ENCODE peak calls at places on chromosomes 7 and 10, in eight cellular contexts. L is ascending aorta; K is CD8-positive, alpha-beta T cell; U is bronchial epithelial cell; T is upper lobe of right lung; F is breast epithelium; R is transverse colon; M is colonic mucosa. Y is an unnamed sample.

GRCh38 chr10:31083765-31084184 is 52.1 kb upstream of the ZNF438 start:
- DNase-seq in M (peak; percentile 50), K (peak; percentile 27), T (no peak), L (no peak), R (peak; percentile 32), U (peak; percentile 67), F (no peak), Y (no peak)

GRCh38 chr10:94206176-94206575 is 156.6 kb downstream of the NOC3L start:
- DNase-seq in R (no peak), K (no peak), M (no peak), U (no peak), L (no peak), T (no peak), F (no peak), Y (no peak)

GRCh38 chr10:3292601-3293000 is 120.0 kb upstream of the PITRM1 start:
- DNase-seq in K (no peak), L (no peak), T (no peak), U (no peak), F (no peak), M (no peak), R (peak; percentile 22), Y (peak; percentile 63)

GRCh38 chr7:97001656-97002554 is 3.4 kb upstream of the DLX6 start:
- DNase-seq in F (no peak), K (no peak), L (no peak), U (no peak), T (no peak), R (no peak), M (no peak), Y (no peak)

GRCh38 chr10:71255817-71256660 is 43.7 kb downstream of the UNC5B start:
- DNase-seq in U (peak; percentile 72), M (peak; percentile 92), L (no peak), K (no peak), F (no peak), T (no peak), R (peak; percentile 92), Y (peak; percentile 77)

GRCh38 chr7:32658034-32658944 is 163.0 kb downstream of the AVL9 start:
- DNase-seq in K (no peak), R (peak; percentile 33), L (no peak), F (no peak), T (no peak), M (peak; percentile 38), U (peak; percentile 77), Y (no peak)

GRCh38 chr7:31890198-31890597 is 180.0 kb downstream of the PDE1C start:
- DNase-seq in U (peak; percentile 77), T (no peak), K (no peak), L (no peak), M (no peak), R (peak; percentile 12), F (peak; percentile 27), Y (no peak)

GRCh38 chr10:88117227-88117626 is 253.8 kb downstream of the PTEN start:
- DNase-seq in R (no peak), K (no peak), U (no peak), F (no peak), T (no peak), L (no peak), M (no peak), Y (no peak)

GRCh38 chr7:148385009-148385682 is 205.4 kb upstream of the C7orf33 start:
- DNase-seq in T (no peak), F (no peak), R (no peak), M (no peak), U (peak; percentile 29), L (no peak), K (no peak), Y (no peak)

GRCh38 chr10:70729763-70730357 is 55.3 kb downstream of the TBATA start:
- DNase-seq in U (no peak), T (no peak), F (no peak), M (peak; percentile 42), L (no peak), K (no peak), R (peak; percentile 14), Y (no peak)

GRCh38 chr7:51280156-51280555 is 36.5 kb downstream of the COBL start:
- DNase-seq in L (no peak), U (no peak), F (no peak), K (no peak), M (no peak), T (peak; percentile 16), R (no peak), Y (no peak)

GRCh38 chr10:5575482-5576153 is 50.9 kb downstream of the CALML3 start:
- DNase-seq in F (no peak), T (peak; percentile 51), U (no peak), M (no peak), L (no peak), R (no peak), K (no peak), Y (no peak)

GRCh38 chr7:135260930-135261721 is 27.5 kb downstream of the STRA8 start:
- DNase-seq in L (no peak), M (no peak), T (no peak), F (peak; percentile 31), R (no peak), K (no peak), U (no peak), Y (no peak)

GRCh38 chr7:129438839-129439640 is 4.8 kb downstream of the STRIP2 start:
- DNase-seq in L (no peak), R (no peak), M (no peak), F (no peak), K (no peak), T (no peak), U (peak; percentile 98), Y (no peak)

GRCh38 chr10:74681917-74682627 is 144.3 kb upstream of the KAT6B start:
- DNase-seq in R (no peak), L (no peak), U (no peak), K (no peak), F (no peak), T (no peak), M (no peak), Y (no peak)

GRCh38 chr10:126903646-126904360 is 1.4 kb upstream of the DOCK1 start:
- DNase-seq in T (no peak), K (no peak), F (no peak), L (no peak), M (no peak), R (no peak), U (no peak), Y (no peak)

GRCh38 chr10:119302591-119303253 is 95.4 kb downstream of the GRK5 start:
- DNase-seq in F (no peak), L (no peak), T (no peak), K (no peak), U (no peak), M (no peak), R (no peak), Y (no peak)

GRCh38 chr10:8852546-8852945 is 798.1 kb downstream of the GATA3 start:
- DNase-seq in F (no peak), L (no peak), K (no peak), M (no peak), T (no peak), R (no peak), U (no peak), Y (no peak)

GRCh38 chr7:29285451-29285807 is 90.9 kb downstream of the CHN2 start:
- DNase-seq in K (peak; percentile 31), L (no peak), R (no peak), M (no peak), T (no peak), U (peak; percentile 97), F (no peak), Y (no peak)

GRCh38 chr7:157751951-157752673 is 415.3 kb downstream of the DNAJB6 start:
- DNase-seq in L (no peak), F (no peak), U (no peak), T (no peak), R (no peak), M (no peak), K (no peak), Y (no peak)

GRCh38 chr10:128274938-128275337 is 148.7 kb upstream of the MKI67 start:
- DNase-seq in T (no peak), K (no peak), R (no peak), M (no peak), U (no peak), F (no peak), L (no peak), Y (no peak)

GRCh38 chr10:25912796-25913195 is 21.2 kb upstream of the MYO3A start:
- DNase-seq in T (no peak), F (no peak), K (no peak), M (no peak), L (no peak), U (no peak), R (no peak), Y (no peak)

GRCh38 chr7:101163281-101164070 is 1.9 kb downstream of the VGF start:
- DNase-seq in L (no peak), F (no peak), R (no peak), K (no peak), U (no peak), M (peak; percentile 57), T (no peak), Y (no peak)

GRCh38 chr10:96636546-96636945 is 49.7 kb upstream of the TM9SF3 start:
- DNase-seq in U (no peak), R (no peak), T (no peak), K (no peak), F (no peak), L (no peak), M (no peak), Y (no peak)

GRCh38 chr7:48087349-48087748 is 1.7 kb upstream of the UPP1 start:
- DNase-seq in K (no peak), F (no peak), T (no peak), U (peak; percentile 78), L (no peak), M (no peak), R (no peak), Y (no peak)

DNA sequence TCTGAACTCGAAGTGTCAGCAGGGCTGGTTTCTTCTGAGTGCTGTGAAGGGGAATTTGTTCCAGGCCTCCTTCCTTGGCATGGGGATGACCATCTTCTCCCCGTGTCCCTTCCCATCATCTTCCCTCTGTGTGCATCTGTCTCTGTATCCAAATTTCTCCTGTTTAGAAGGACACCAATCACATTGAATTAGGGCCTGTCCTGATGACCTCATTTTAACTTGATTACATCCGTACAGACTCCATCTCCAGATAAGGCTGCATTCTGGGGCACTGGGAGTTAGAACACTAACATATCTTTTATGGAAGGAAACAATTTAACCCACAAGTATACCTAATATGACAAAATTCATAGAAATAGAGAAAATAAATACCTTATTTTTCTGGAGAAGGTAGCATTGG is 76.8 kb upstream of the ANKRD1 start:
- DNase-seq in K (no peak), L (no peak), F (no peak), U (no peak), R (no peak), T (no peak), M (no peak), Y (no peak)
- H3K4me3 ChIP-seq in K (no peak overlapping the region), L (no peak overlapping the region), F (no peak overlapping the region), U (no peak overlapping the region), R (no peak overlapping the region), T (no peak overlapping the region), M (no peak overlapping the region), Y (no peak overlapping the region)

GRCh38 chr10:23198940-23199767 is 7.0 kb downstream of the PTF1A start:
- DNase-seq in F (no peak), T (no peak), R (no peak), L (no peak), U (no peak), K (no peak), M (no peak), Y (no peak)
- H3K27me3 ChIP-seq in F (peaks cover 85% of the 10 kb centered on the region), T (peaks cover 82% of the 10 kb centered on the region), R (peaks cover 100% of the 10 kb centered on the region), L (peaks cover 3% of the 10 kb centered on the region), U (peaks cover 48% of the 10 kb centered on the region), K (no peaks in the 10 kb centered on the region), M (peaks cover 54% of the 10 kb centered on the region), Y (peaks cover 21% of the 10 kb centered on the region)

GRCh38 chr10:99964791-99965190 is 45.0 kb downstream of the DNMBP start:
- DNase-seq in T (no peak), R (no peak), M (no peak), K (no peak), L (no peak), U (no peak), F (no peak), Y (no peak)
- TF ChIP-seq CTCF in T (no peak), R (peak; percentile 8), M (no peak), K (no peak), L (no peak), U (no peak), F (no peak), Y (no peak)

GRCh38 chr10:43667317-43667731 is 18.6 kb upstream of the ZNF32 start:
- DNase-seq in M (no peak), L (no peak), K (no peak), U (no peak), T (no peak), F (no peak), R (no peak), Y (no peak)
- H3K4me3 ChIP-seq in M (no peak overlapping the region), L (no peak overlapping the region), K (no peak overlapping the region), U (no peak overlapping the region), T (no peak overlapping the region), F (peak overlapping the region; percentile 13), R (peak overlapping the region; percentile 32), Y (peak overlapping the region; percentile 3)